ENCODE peak calls at places on chromosome X, in seven cellular contexts. J is A673, X is RCC 7860, F is coronary artery, O is IMR-90, C is ACHN, T is NCI-H345. A is an unnamed sample.

GRCh38 chrX:71320126-71320525 is 18.6 kb downstream of the ITGB1BP2 start:
- DNase-seq in J (no peak), X (no peak), F (no peak), O (no peak), C (no peak), T (no peak), A (no peak)

GRCh38 chrX:22351966-22352365 is 79.3 kb downstream of the CBLL2 start:
- DNase-seq in J (no peak), X (peak), F (no peak), O (no peak), C (no peak), T (no peak), A (no peak)

GRCh38 chrX:56802921-56803848 is 74.1 kb downstream of the NBDY start:
- DNase-seq in J (peak), X (no peak), F (peak), O (peak), C (peak), T (peak), A (peak)

GRCh38 chrX:84168574-84168973 is 19.4 kb downstream of the RPS6KA6 start:
- DNase-seq in J (no peak), X (peak), F (no peak), O (peak), C (no peak), T (no peak), A (no peak)

GRCh38 chrX:9515973-9516538 is 51.2 kb downstream of the TBL1X start:
- DNase-seq in J (no peak), X (no peak), F (peak), O (no peak), C (no peak), T (no peak), A (no peak)

GRCh38 chrX:114985967-114986592 is 31.3 kb downstream of the IL13RA2 start:
- DNase-seq in J (no peak), X (no peak), F (no peak), O (no peak), C (no peak), T (no peak), A (peak)

GRCh38 chrX:47226071-47226470 is 6.7 kb upstream of the USP11 start:
- DNase-seq in J (no peak), X (no peak), F (no peak), O (no peak), C (no peak), T (no peak), A (no peak)

GRCh38 chrX:123476636-123477219 is 256.1 kb downstream of the THOC2 start:
- DNase-seq in J (no peak), X (no peak), F (no peak), O (no peak), C (no peak), T (no peak), A (peak)

GRCh38 chrX:77502951-77503525 is 55.8 kb downstream of the FGF16 start:
- DNase-seq in J (no peak), X (no peak), F (no peak), O (no peak), C (no peak), T (no peak), A (no peak)

GRCh38 chrX:134990475-134991473 is at the start of gene SMIM10:
- DNase-seq in J (no peak), X (peak), F (peak), O (peak), C (no peak), T (no peak), A (no peak)

GRCh38 chrX:66030505-66031317 is 9.2 kb downstream of the VSIG4 start:
- DNase-seq in J (peak), X (no peak), F (no peak), O (peak), C (peak), T (no peak), A (peak)

GRCh38 chrX:78957768-78958130 is 12.6 kb downstream of the P2RY10 start:
- DNase-seq in J (no peak), X (no peak), F (no peak), O (no peak), C (no peak), T (no peak), A (no peak)

GRCh38 chrX:119041175-119041574 is 31.6 kb upstream of the CT47C1 start:
- DNase-seq in J (no peak), X (peak), F (peak), O (peak), C (peak), T (no peak), A (peak)

GRCh38 chrX:132592880-132593279 is 104.0 kb upstream of the MBNL3 start:
- DNase-seq in J (peak), X (no peak), F (no peak), O (no peak), C (peak), T (peak), A (peak)

GRCh38 chrX:112865464-112866025 is 24.9 kb upstream of the AMOT start:
- DNase-seq in J (no peak), X (no peak), F (no peak), O (no peak), C (no peak), T (no peak), A (no peak)

GRCh38 chrX:131747173-131747572 is 203.3 kb downstream of the OR13H1 start:
- DNase-seq in J (peak), X (no peak), F (peak), O (peak), C (no peak), T (peak), A (peak)

GRCh38 chrX:129115104-129115503 is 408.2 kb downstream of the SMARCA1 start:
- DNase-seq in J (peak), X (peak), F (no peak), O (peak), C (peak), T (no peak), A (peak)

GRCh38 chrX:49176421-49177326 is 5.0 kb downstream of the PLP2 start:
- DNase-seq in J (no peak), X (no peak), F (no peak), O (no peak), C (no peak), T (no peak), A (no peak)

GRCh38 chrX:19804168-19804567 is 83.2 kb downstream of the SH3KBP1 start:
- DNase-seq in J (no peak), X (no peak), F (no peak), O (no peak), C (no peak), T (no peak), A (no peak)

GRCh38 chrX:40146471-40147398 is 49.0 kb upstream of the BCOR start:
- DNase-seq in J (peak), X (no peak), F (no peak), O (peak), C (peak), T (peak), A (no peak)

GRCh38 chrX:74117962-74118361 is 186.0 kb upstream of the ZCCHC13 start:
- DNase-seq in J (no peak), X (no peak), F (no peak), O (no peak), C (no peak), T (no peak), A (no peak)

GRCh38 chrX:113059714-113060113 is 219.1 kb upstream of the AMOT start:
- DNase-seq in J (no peak), X (no peak), F (no peak), O (no peak), C (no peak), T (no peak), A (no peak)

GRCh38 chrX:68989456-68989855 is 160.6 kb downstream of the EFNB1 start:
- DNase-seq in J (no peak), X (no peak), F (no peak), O (no peak), C (no peak), T (no peak), A (peak)

GRCh38 chrX:75784689-75785491 is at the start of gene MAGEE2:
- DNase-seq in J (no peak), X (no peak), F (no peak), O (no peak), C (no peak), T (no peak), A (no peak)

GRCh38 chrX:94977986-94978385 is 1304.0 kb downstream of the FAM133A start:
- DNase-seq in J (no peak), X (no peak), F (no peak), O (no peak), C (no peak), T (peak), A (no peak)

GRCh38 chrX:27883468-27884092 is 75.8 kb downstream of the MAGEB10 start:
- DNase-seq in J (no peak), X (no peak), F (no peak), O (peak), C (no peak), T (no peak), A (no peak)